ENCODE peak calls at places on chromosomes 12 and 14, in six cellular contexts. H, Q, A, J, T and P are unnamed samples.
A peak's percentile ranks its signal among the peaks of the same experiment; 100 is the strongest.

GRCh38 chr14:70981005-70981952 is 74.0 kb downstream of the PCNX1 start:
- DNase-seq in H (no peak), Q (peak; percentile 15), A (no peak), J (no peak), T (no peak), P (no peak)

GRCh38 chr12:85279449-85280137 is 427 bp upstream of the ALX1 start:
- DNase-seq in H (no peak), Q (no peak), A (peak; percentile 45), J (no peak), T (peak; percentile 35), P (no peak)

GRCh38 chr12:112258926-112259325 is 123.3 kb downstream of the HECTD4 start:
- DNase-seq in H (no peak), Q (no peak), A (no peak), J (no peak), T (no peak), P (no peak)

GRCh38 chr14:91249841-91250616 is 5.5 kb upstream of the GPR68 start:
- DNase-seq in H (no peak), Q (no peak), A (peak; percentile 36), J (peak; percentile 79), T (no peak), P (peak; percentile 70)

GRCh38 chr12:79344855-79345840 is 345.6 kb downstream of the PAWR start:
- DNase-seq in H (peak; percentile 12), Q (peak; percentile 50), A (peak; percentile 58), J (no peak), T (no peak), P (peak; percentile 63)

GRCh38 chr12:68319988-68320623 is 12.1 kb downstream of the MDM1 start:
- DNase-seq in H (peak; percentile 13), Q (peak; percentile 66), A (peak; percentile 58), J (no peak), T (no peak), P (no peak)

GRCh38 chr12:132178801-132179401 is 34.6 kb downstream of the NOC4L start:
- DNase-seq in H (no peak), Q (no peak), A (no peak), J (peak; percentile 31), T (peak; percentile 49), P (no peak)

GRCh38 chr12:121577443-121578180 is 3.2 kb downstream of the KDM2B start:
- DNase-seq in H (no peak), Q (no peak), A (no peak), J (no peak), T (no peak), P (no peak)

GRCh38 chr12:8629486-8630033 is 16.9 kb upstream of the AICDA start:
- DNase-seq in H (no peak), Q (no peak), A (no peak), J (no peak), T (no peak), P (peak; percentile 38)

GRCh38 chr12:8033153-8034044 is 883 bp downstream of the FOXJ2 start:
- DNase-seq in H (peak; percentile 65), Q (peak; percentile 33), A (peak; percentile 65), J (peak; percentile 72), T (no peak), P (peak; percentile 47)

GRCh38 chr12:5264006-5264405 is 167.9 kb upstream of the NTF3 start:
- DNase-seq in H (no peak), Q (no peak), A (peak; percentile 62), J (no peak), T (no peak), P (no peak)

GRCh38 chr12:44584625-44585024 is 291.5 kb downstream of the NELL2 start:
- DNase-seq in H (no peak), Q (no peak), A (no peak), J (no peak), T (no peak), P (no peak)

GRCh38 chr14:105071942-105072341 is 6.7 kb upstream of the GPR132 start:
- DNase-seq in H (no peak), Q (no peak), A (no peak), J (no peak), T (no peak), P (no peak)

GRCh38 chr12:104458645-104459555 is 2.2 kb downstream of the CHST11 start:
- DNase-seq in H (peak; percentile 20), Q (no peak), A (peak; percentile 14), J (peak; percentile 54), T (no peak), P (peak; percentile 57)

GRCh38 chr14:79649856-79650255 is 561.4 kb downstream of the DIO2 start:
- DNase-seq in H (no peak), Q (no peak), A (no peak), J (no peak), T (no peak), P (no peak)

GRCh38 chr12:71070416-71071155 is 87.2 kb downstream of the TSPAN8 start:
- DNase-seq in H (no peak), Q (no peak), A (no peak), J (no peak), T (no peak), P (no peak)

GRCh38 chr12:125114365-125115141 is 49.3 kb downstream of the AACS start:
- DNase-seq in H (no peak), Q (no peak), A (no peak), J (no peak), T (no peak), P (no peak)

GRCh38 chr14:104515811-104516780 is 63.5 kb upstream of the C14orf180 start:
- DNase-seq in H (no peak), Q (no peak), A (no peak), J (no peak), T (no peak), P (no peak)

GRCh38 chr12:79451365-79451764 is 239.4 kb downstream of the PAWR start:
- DNase-seq in H (no peak), Q (no peak), A (no peak), J (no peak), T (no peak), P (no peak)

GRCh38 chr14:58243790-58244555 is 670 bp upstream of the PSMA3 start:
- DNase-seq in H (no peak), Q (no peak), A (peak; percentile 20), J (no peak), T (no peak), P (no peak)

DNA sequence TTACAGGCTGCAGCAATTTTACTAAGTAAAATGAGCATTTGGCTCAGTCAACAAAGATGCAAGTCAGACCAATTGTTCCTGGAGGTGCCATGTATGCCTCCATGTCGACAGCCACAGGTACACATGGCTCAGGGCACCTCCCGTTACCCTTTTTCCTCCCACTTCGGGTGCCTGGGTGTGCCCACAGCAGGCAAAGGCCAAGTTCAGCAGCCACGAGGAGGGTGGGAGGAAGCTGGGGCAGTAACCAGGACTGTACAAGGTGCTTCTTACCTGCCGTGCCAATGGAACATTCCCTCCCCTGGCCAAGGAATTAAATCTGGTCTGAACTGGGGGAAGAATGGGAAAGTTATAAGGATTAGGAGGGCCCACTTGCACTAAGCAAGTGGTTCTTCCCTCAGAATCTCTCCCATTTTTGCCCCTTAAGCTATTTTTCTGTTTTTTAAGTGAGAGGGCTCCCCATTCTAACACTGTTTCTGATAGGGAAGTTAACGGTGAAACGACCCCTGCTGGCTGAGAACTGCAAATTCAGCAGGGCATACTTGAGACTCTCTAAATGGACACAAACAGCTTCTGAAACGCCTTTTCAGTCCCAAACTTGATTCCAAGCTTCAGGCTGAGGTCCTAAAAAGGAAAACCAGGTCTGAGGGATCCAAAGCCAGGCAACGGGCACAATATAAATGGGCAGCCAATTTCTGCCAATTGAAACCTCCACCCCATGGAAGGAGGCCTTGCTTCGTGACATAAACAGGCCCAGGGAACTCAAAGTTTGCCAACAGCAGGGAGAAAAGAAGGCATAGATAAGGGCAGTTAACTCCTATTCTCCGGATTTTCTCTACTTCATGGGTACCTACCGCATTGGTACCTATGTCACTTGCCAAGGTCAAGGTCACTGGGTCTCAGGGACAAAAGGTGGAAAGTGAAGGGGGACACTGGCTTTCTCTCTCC is 24.8 kb downstream of the CLECL1 start:
- DNase-seq in H (peak; percentile 40), Q (peak; percentile 65), A (peak; percentile 68), J (peak; percentile 56), T (peak; percentile 54), P (peak; percentile 26)
- H3K4me3 ChIP-seq in H (no peak overlapping the region), Q (no peak overlapping the region), A (no peak overlapping the region), J (no peak overlapping the region), T (no peak overlapping the region), P (no peak overlapping the region)

GRCh38 chr12:123995023-123995422 is 22.0 kb downstream of the ZNF664 start:
- DNase-seq in H (no peak), Q (peak; percentile 81), A (no peak), J (no peak), T (no peak), P (no peak)
- H3K4me1 ChIP-seq in H (no peaks in the 10 kb centered on the region), Q (peaks cover 27% of the 10 kb centered on the region), A (peaks cover 54% of the 10 kb centered on the region), J (no peaks in the 10 kb centered on the region), T (peaks cover 23% of the 10 kb centered on the region), P (peaks cover 13% of the 10 kb centered on the region)

GRCh38 chr14:64118892-64119291 is 175.3 kb downstream of the ESR2 start:
- DNase-seq in H (no peak), Q (no peak), A (no peak), J (no peak), T (no peak), P (no peak)

GRCh38 chr14:64115401-64115800 is 178.8 kb downstream of the ESR2 start:
- DNase-seq in H (no peak), Q (no peak), A (no peak), J (no peak), T (no peak), P (no peak)

GRCh38 chr14:64123241-64123956 is 170.8 kb downstream of the ESR2 start:
- DNase-seq in H (no peak), Q (no peak), A (no peak), J (no peak), T (no peak), P (no peak)

GRCh38 chr14:64117671-64118402 is 176.3 kb downstream of the ESR2 start:
- DNase-seq in H (no peak), Q (peak; percentile 28), A (no peak), J (no peak), T (peak; percentile 68), P (no peak)

DNA sequence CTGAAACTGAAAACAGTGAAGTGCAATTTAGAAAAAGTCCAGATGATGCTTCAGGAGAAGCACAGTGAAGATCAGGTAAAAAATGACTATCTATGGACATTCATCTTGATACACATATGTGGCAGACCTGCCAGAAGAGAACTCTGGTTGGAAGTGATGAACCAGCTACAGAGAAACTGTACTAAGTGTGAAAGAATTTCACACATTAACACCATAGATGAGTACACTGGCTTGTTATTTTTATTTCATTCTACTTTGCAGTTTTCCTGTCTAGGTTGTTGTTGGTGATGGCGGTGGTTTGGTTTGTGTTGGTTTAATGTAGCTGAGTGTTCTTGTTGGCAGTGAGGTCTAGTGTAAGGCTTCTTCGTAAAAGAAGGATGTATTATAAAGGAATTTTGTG is 174.6 kb downstream of the ESR2 start:
- DNase-seq in H (no peak), Q (no peak), A (no peak), J (no peak), T (no peak), P (no peak)
- H3K27ac ChIP-seq in H (no peak overlapping the region), Q (no peak overlapping the region), A (no peak overlapping the region), J (no peak overlapping the region), T (peak overlapping the region; percentile 79), P (no peak overlapping the region)

DNA sequence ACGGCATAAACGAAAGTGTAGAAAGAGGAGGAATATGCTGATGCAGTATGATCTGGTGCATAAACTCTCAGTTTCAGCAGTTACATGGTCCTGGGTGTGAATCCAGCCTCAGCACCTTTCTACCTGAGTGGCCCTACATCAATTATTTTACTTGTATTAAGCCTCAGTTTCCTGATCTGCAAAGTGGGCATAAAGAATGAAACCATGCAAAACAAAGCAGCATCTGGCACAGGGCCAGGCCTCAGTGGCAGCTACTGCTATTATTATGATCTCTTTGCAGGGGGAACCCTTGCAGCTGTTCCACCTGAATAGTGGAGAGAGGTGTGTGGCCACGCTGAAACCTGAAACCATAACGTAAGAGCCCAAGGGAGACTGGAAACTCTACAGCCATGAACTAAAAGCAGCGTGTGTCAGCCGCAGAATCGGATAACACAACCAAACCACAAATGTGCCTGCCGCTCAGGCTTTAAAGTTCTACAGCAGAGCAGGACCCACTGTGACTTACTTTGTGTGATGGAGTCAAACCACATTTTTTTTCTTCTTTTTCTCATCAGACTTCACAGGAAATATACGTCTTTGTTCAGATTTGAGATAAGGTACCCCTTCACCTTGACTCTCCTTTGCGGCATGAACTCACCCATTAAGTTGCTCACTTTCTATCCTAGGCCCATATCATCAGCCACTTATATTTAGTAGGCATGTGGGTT is 29.2 kb upstream of the FOS start:
- DNase-seq in H (no peak), Q (no peak), A (no peak), J (peak; percentile 80), T (no peak), P (peak; percentile 93)
- H3K4me3 ChIP-seq in H (no peak overlapping the region), Q (no peak overlapping the region), A (no peak overlapping the region), J (no peak overlapping the region), T (no peak overlapping the region), P (no peak overlapping the region)